ENCODE peak calls at places on chromosomes 5 and 9, in eight cellular contexts. One of them, this sample, is unnamed. For H3K4me1, the result is how much of the 10 kb centered on the place peaks cover.

GRCh38 chr5:177484902-177485549 is 11.6 kb upstream of the DBN1 start:
- DNase-seq in GM12878: no peak
- DNase-seq in A549: no peak
- DNase-seq in HepG2: no peak
- DNase-seq in SK-N-SH: no peak
- DNase-seq in K562: no peak
- DNase-seq in HCT116: no peak
- DNase-seq in H1: no peak
- DNase-seq in this sample: no peak

GRCh38 chr9:95383198-95383673 is 65.7 kb upstream of the FANCC start:
- DNase-seq in GM12878: no peak
- DNase-seq in A549: peak
- DNase-seq in HepG2: peak
- DNase-seq in SK-N-SH: no peak
- DNase-seq in K562: no peak
- DNase-seq in HCT116: peak
- DNase-seq in H1: no peak
- DNase-seq in this sample: no peak

GRCh38 chr5:119319890-119320289 is 35.9 kb upstream of the TNFAIP8 start:
- DNase-seq in GM12878: no peak
- DNase-seq in A549: no peak
- DNase-seq in HepG2: no peak
- DNase-seq in SK-N-SH: no peak
- DNase-seq in K562: no peak
- DNase-seq in HCT116: no peak
- DNase-seq in H1: no peak
- DNase-seq in this sample: no peak

GRCh38 chr5:111278824-111279504 is 54.8 kb downstream of the CAMK4 start:
- DNase-seq in GM12878: peak
- DNase-seq in A549: peak
- DNase-seq in HepG2: peak
- DNase-seq in SK-N-SH: peak
- DNase-seq in K562: peak
- DNase-seq in HCT116: peak
- DNase-seq in H1: peak
- DNase-seq in this sample: peak

GRCh38 chr9:97382099-97382718 is 29.7 kb upstream of the TDRD7 start:
- DNase-seq in GM12878: no peak
- DNase-seq in A549: no peak
- DNase-seq in HepG2: peak
- DNase-seq in SK-N-SH: no peak
- DNase-seq in K562: no peak
- DNase-seq in HCT116: no peak
- DNase-seq in H1: no peak
- DNase-seq in this sample: no peak

GRCh38 chr5:33939863-33940262 is 3.7 kb downstream of the RXFP3 start:
- DNase-seq in GM12878: no peak
- DNase-seq in A549: no peak
- DNase-seq in HepG2: no peak
- DNase-seq in SK-N-SH: no peak
- DNase-seq in K562: no peak
- DNase-seq in HCT116: no peak
- DNase-seq in H1: no peak
- DNase-seq in this sample: no peak

GRCh38 chr5:80917596-80917995 is 42.6 kb upstream of the RASGRF2 start:
- DNase-seq in GM12878: no peak
- DNase-seq in A549: no peak
- DNase-seq in HepG2: no peak
- DNase-seq in SK-N-SH: no peak
- DNase-seq in K562: no peak
- DNase-seq in HCT116: no peak
- DNase-seq in H1: no peak
- DNase-seq in this sample: no peak

GRCh38 chr9:73073337-73074175 is 78.1 kb upstream of the ANXA1 start:
- DNase-seq in GM12878: no peak
- DNase-seq in A549: peak
- DNase-seq in HepG2: no peak
- DNase-seq in SK-N-SH: no peak
- DNase-seq in K562: no peak
- DNase-seq in HCT116: no peak
- DNase-seq in H1: no peak
- DNase-seq in this sample: no peak

GRCh38 chr9:7402704-7403389 is 396.7 kb downstream of the DMAC1 start:
- DNase-seq in GM12878: no peak
- DNase-seq in A549: no peak
- DNase-seq in HepG2: no peak
- DNase-seq in SK-N-SH: no peak
- DNase-seq in K562: no peak
- DNase-seq in HCT116: no peak
- DNase-seq in H1: no peak
- DNase-seq in this sample: no peak

GRCh38 chr9:83536332-83536731 is 1.9 kb downstream of the FRMD3 start:
- DNase-seq in GM12878: no peak
- DNase-seq in A549: no peak
- DNase-seq in HepG2: no peak
- DNase-seq in SK-N-SH: no peak
- DNase-seq in K562: no peak
- DNase-seq in HCT116: no peak
- DNase-seq in H1: no peak
- DNase-seq in this sample: no peak

GRCh38 chr5:62077823-62078550 is 228.0 kb upstream of the KIF2A start:
- DNase-seq in GM12878: no peak
- DNase-seq in A549: no peak
- DNase-seq in HepG2: no peak
- DNase-seq in SK-N-SH: no peak
- DNase-seq in K562: no peak
- DNase-seq in HCT116: no peak
- DNase-seq in H1: no peak
- DNase-seq in this sample: no peak

GRCh38 chr5:69046375-69046957 is 47.3 kb upstream of the SLC30A5 start:
- DNase-seq in GM12878: no peak
- DNase-seq in A549: peak
- DNase-seq in HepG2: peak
- DNase-seq in SK-N-SH: no peak
- DNase-seq in K562: peak
- DNase-seq in HCT116: no peak
- DNase-seq in H1: no peak
- DNase-seq in this sample: no peak

GRCh38 chr9:16986441-16987387 is 116.2 kb upstream of the BNC2 start:
- DNase-seq in GM12878: no peak
- DNase-seq in A549: no peak
- DNase-seq in HepG2: no peak
- DNase-seq in SK-N-SH: no peak
- DNase-seq in K562: no peak
- DNase-seq in HCT116: no peak
- DNase-seq in H1: no peak
- DNase-seq in this sample: no peak

GRCh38 chr9:14313378-14313940 is 482 bp downstream of the NFIB start:
- DNase-seq in GM12878: no peak
- DNase-seq in A549: peak
- DNase-seq in HepG2: no peak
- DNase-seq in SK-N-SH: no peak
- DNase-seq in K562: no peak
- DNase-seq in HCT116: no peak
- DNase-seq in H1: no peak
- DNase-seq in this sample: peak

GRCh38 chr5:9546973-9547947 is 1.4 kb upstream of the SEMA5A start:
- DNase-seq in GM12878: no peak
- DNase-seq in A549: no peak
- DNase-seq in HepG2: no peak
- DNase-seq in SK-N-SH: no peak
- DNase-seq in K562: no peak
- DNase-seq in HCT116: no peak
- DNase-seq in H1: no peak
- DNase-seq in this sample: peak

GRCh38 chr9:131773911-131774379 is 34.1 kb upstream of the RAPGEF1 start:
- DNase-seq in GM12878: no peak
- DNase-seq in A549: peak
- DNase-seq in HepG2: peak
- DNase-seq in SK-N-SH: no peak
- DNase-seq in K562: peak
- DNase-seq in HCT116: no peak
- DNase-seq in H1: no peak
- DNase-seq in this sample: peak

GRCh38 chr5:131769337-131769736 is 27.5 kb downstream of the FNIP1 start:
- DNase-seq in GM12878: no peak
- DNase-seq in A549: no peak
- DNase-seq in HepG2: no peak
- DNase-seq in SK-N-SH: no peak
- DNase-seq in K562: no peak
- DNase-seq in HCT116: no peak
- DNase-seq in H1: no peak
- DNase-seq in this sample: no peak

GRCh38 chr9:93033541-93033940 is 25.0 kb upstream of the SUSD3 start:
- DNase-seq in GM12878: no peak
- DNase-seq in A549: no peak
- DNase-seq in HepG2: no peak
- DNase-seq in SK-N-SH: no peak
- DNase-seq in K562: no peak
- DNase-seq in HCT116: no peak
- DNase-seq in H1: no peak
- DNase-seq in this sample: no peak

GRCh38 chr9:6566409-6567139 is 79.0 kb downstream of the GLDC start:
- DNase-seq in GM12878: no peak
- DNase-seq in A549: peak
- DNase-seq in HepG2: no peak
- DNase-seq in SK-N-SH: no peak
- DNase-seq in K562: no peak
- DNase-seq in HCT116: peak
- DNase-seq in H1: peak
- DNase-seq in this sample: peak

GRCh38 chr5:82765765-82766164 is 311.4 kb downstream of the TMEM167A start:
- DNase-seq in GM12878: no peak
- DNase-seq in A549: no peak
- DNase-seq in HepG2: peak
- DNase-seq in SK-N-SH: no peak
- DNase-seq in K562: no peak
- DNase-seq in HCT116: no peak
- DNase-seq in H1: no peak
- DNase-seq in this sample: no peak

GRCh38 chr5:103646698-103647614 is 84.4 kb upstream of the NUDT12 start:
- DNase-seq in GM12878: no peak
- DNase-seq in A549: no peak
- DNase-seq in HepG2: no peak
- DNase-seq in SK-N-SH: no peak
- DNase-seq in K562: no peak
- DNase-seq in HCT116: no peak
- DNase-seq in H1: peak
- DNase-seq in this sample: no peak

GRCh38 chr5:150293091-150293941 is 3.7 kb upstream of the CAMK2A start:
- DNase-seq in GM12878: no peak
- DNase-seq in A549: no peak
- DNase-seq in HepG2: no peak
- DNase-seq in SK-N-SH: no peak
- DNase-seq in K562: peak
- DNase-seq in HCT116: no peak
- DNase-seq in H1: no peak
- DNase-seq in this sample: no peak

GRCh38 chr5:59321631-59322030 is 571.9 kb downstream of the PDE4D start:
- DNase-seq in GM12878: no peak
- DNase-seq in A549: no peak
- DNase-seq in HepG2: no peak
- DNase-seq in SK-N-SH: no peak
- DNase-seq in K562: no peak
- DNase-seq in HCT116: no peak
- DNase-seq in H1: no peak
- DNase-seq in this sample: no peak

GRCh38 chr5:127599321-127599720 is 49.6 kb upstream of the CTXN3 start:
- DNase-seq in GM12878: no peak
- DNase-seq in A549: no peak
- DNase-seq in HepG2: no peak
- DNase-seq in SK-N-SH: no peak
- DNase-seq in K562: no peak
- DNase-seq in HCT116: no peak
- DNase-seq in H1: no peak
- DNase-seq in this sample: no peak

GRCh38 chr5:88729476-88730182 is 153.4 kb downstream of the MEF2C start:
- DNase-seq in GM12878: peak
- DNase-seq in A549: peak
- DNase-seq in HepG2: peak
- DNase-seq in SK-N-SH: peak
- DNase-seq in K562: peak
- DNase-seq in HCT116: peak
- DNase-seq in H1: no peak
- DNase-seq in this sample: peak
- H3K4me1 ChIP-seq in GM12878: under half
- H3K4me1 ChIP-seq in A549: under half
- H3K4me1 ChIP-seq in HepG2: under half
- H3K4me1 ChIP-seq in SK-N-SH: under half
- H3K4me1 ChIP-seq in K562: under half
- H3K4me1 ChIP-seq in HCT116: under half
- H3K4me1 ChIP-seq in H1: under half
- H3K4me1 ChIP-seq in this sample: under half

DNA sequence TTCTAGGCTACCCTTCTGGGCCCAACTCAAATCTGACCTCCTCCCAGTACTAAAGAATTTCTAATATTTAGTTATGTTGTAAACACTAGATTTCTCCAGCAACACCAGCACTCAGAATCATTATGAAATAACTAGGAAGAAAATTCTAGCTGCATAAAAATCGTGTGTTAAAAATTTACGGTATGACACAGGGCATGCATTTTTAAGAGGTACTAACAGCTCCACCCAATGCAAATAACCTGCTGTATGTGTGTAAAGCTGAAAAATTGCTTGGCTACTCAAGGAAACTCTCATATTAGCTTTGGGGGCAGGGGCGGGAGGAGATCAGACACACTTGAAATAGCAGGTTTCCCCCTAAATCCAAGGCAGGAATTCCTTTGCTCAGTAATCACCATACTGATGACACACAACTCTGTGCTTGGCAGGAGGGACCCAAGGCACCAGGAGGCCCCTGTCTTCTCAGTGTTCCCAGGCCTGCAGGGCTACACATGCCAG is 27.2 kb downstream of the MACROH2A1 start:
- DNase-seq in GM12878: no peak
- DNase-seq in A549: peak
- DNase-seq in HepG2: no peak
- DNase-seq in SK-N-SH: no peak
- DNase-seq in K562: no peak
- DNase-seq in HCT116: no peak
- DNase-seq in H1: no peak
- DNase-seq in this sample: no peak
- TF ChIP-seq MAX in GM12878: no peak
- TF ChIP-seq MAX in A549: no peak
- TF ChIP-seq MAX in HepG2: no peak
- TF ChIP-seq MAX in SK-N-SH: no peak
- TF ChIP-seq MAX in K562: no peak
- TF ChIP-seq MAX in HCT116: no peak
- TF ChIP-seq MAX in H1: no peak
- TF ChIP-seq MAX in this sample: no peak

GRCh38 chr5:164000819-164001218 is 495.4 kb downstream of the MAT2B start:
- DNase-seq in GM12878: no peak
- DNase-seq in A549: no peak
- DNase-seq in HepG2: no peak
- DNase-seq in SK-N-SH: no peak
- DNase-seq in K562: no peak
- DNase-seq in HCT116: no peak
- DNase-seq in H1: no peak
- DNase-seq in this sample: no peak
- H3K4me1 ChIP-seq in GM12878: under half
- H3K4me1 ChIP-seq in A549: under half
- H3K4me1 ChIP-seq in HepG2: under half
- H3K4me1 ChIP-seq in SK-N-SH: under half
- H3K4me1 ChIP-seq in K562: under half
- H3K4me1 ChIP-seq in HCT116: under half
- H3K4me1 ChIP-seq in H1: under half
- H3K4me1 ChIP-seq in this sample: under half

GRCh38 chr9:2559212-2560152 is 62.1 kb upstream of the VLDLR start:
- DNase-seq in GM12878: no peak
- DNase-seq in A549: peak
- DNase-seq in HepG2: no peak
- DNase-seq in SK-N-SH: peak
- DNase-seq in K562: no peak
- DNase-seq in HCT116: no peak
- DNase-seq in H1: no peak
- DNase-seq in this sample: no peak
- TF ChIP-seq MAX in GM12878: no peak
- TF ChIP-seq MAX in A549: peak
- TF ChIP-seq MAX in HepG2: no peak
- TF ChIP-seq MAX in SK-N-SH: peak
- TF ChIP-seq MAX in K562: no peak
- TF ChIP-seq MAX in HCT116: no peak
- TF ChIP-seq MAX in H1: no peak
- TF ChIP-seq MAX in this sample: no peak